ENCODE peak calls at places on chromosomes 4 and X, in six cellular contexts. H is LoVo, T is fibroblast of pulmonary artery, Y is midbrain, K is NCI-H1092, B is HuH-7. V is an unnamed sample.
A peak's percentile ranks its signal among the peaks of the same experiment; 100 is the strongest.

GRCh38 chrX:53486285-53486684 is 52.1 kb upstream of the HSD17B10 start:
- DNase-seq in B (no peak), K (no peak), Y (no peak), T (no peak), H (no peak), V (no peak)

GRCh38 chr4:77538144-77538543 is 67.5 kb upstream of the CXCL13 start:
- DNase-seq in Y (no peak), T (peak; percentile 58), K (no peak), B (no peak), H (peak; percentile 81), V (no peak)

GRCh38 chrX:30327762-30328161 is 18.6 kb upstream of the NR0B1 start:
- DNase-seq in B (no peak), H (no peak), T (no peak), Y (no peak), K (no peak), V (peak; percentile 0)

GRCh38 chr4:113169368-113169767 is 119.9 kb downstream of the ANK2 start:
- DNase-seq in K (no peak), H (no peak), Y (no peak), B (no peak), T (no peak), V (peak; percentile 76)

GRCh38 chrX:100663651-100664050 is 19.7 kb downstream of the SRPX2 start:
- DNase-seq in K (no peak), Y (no peak), B (no peak), H (no peak), T (no peak), V (no peak)

GRCh38 chr4:189202869-189203271 is 737.8 kb upstream of the FRG1 start:
- DNase-seq in B (no peak), K (no peak), H (no peak), Y (no peak), T (peak; percentile 30), V (no peak)

GRCh38 chr4:165207016-165207430 is 338 bp upstream of the KLHL2 start:
- DNase-seq in K (no peak), H (no peak), T (no peak), B (peak; percentile 20), Y (peak; percentile 53), V (no peak)

GRCh38 chr4:119858176-119858575 is 208.5 kb downstream of the MAD2L1 start:
- DNase-seq in T (no peak), H (no peak), K (no peak), B (no peak), Y (no peak), V (no peak)

GRCh38 chr4:43564601-43565000 is 672.1 kb downstream of the GRXCR1 start:
- DNase-seq in Y (no peak), K (no peak), B (no peak), H (no peak), T (no peak), V (no peak)

GRCh38 chr4:16079046-16079445 is 4.8 kb downstream of the PROM1 start:
- DNase-seq in H (no peak), Y (no peak), T (peak; percentile 18), K (no peak), B (no peak), V (no peak)